ENCODE peak calls at places on chromosomes 5 and 9, in six cellular contexts. One of them, this sample, is unnamed.

GRCh38 chr9:99059074-99059894 is 45.6 kb upstream of the TGFBR1 start:
- DNase-seq in spleen: peak; percentile 83
- DNase-seq in transverse colon: peak; percentile 23
- DNase-seq in A549: no peak
- DNase-seq in HCT116: no peak
- DNase-seq in body of pancreas: no peak
- DNase-seq in this sample: peak; percentile 20

GRCh38 chr9:102101723-102102122 is 363.3 kb upstream of the GRIN3A start:
- DNase-seq in spleen: no peak
- DNase-seq in transverse colon: no peak
- DNase-seq in A549: no peak
- DNase-seq in HCT116: no peak
- DNase-seq in body of pancreas: no peak
- DNase-seq in this sample: no peak

GRCh38 chr9:134707731-134708671 is 66.4 kb downstream of the COL5A1 start:
- DNase-seq in spleen: no peak
- DNase-seq in transverse colon: no peak
- DNase-seq in A549: no peak
- DNase-seq in HCT116: no peak
- DNase-seq in body of pancreas: no peak
- DNase-seq in this sample: no peak

GRCh38 chr9:18632624-18633407 is 158.9 kb downstream of the ADAMTSL1 start:
- DNase-seq in spleen: no peak
- DNase-seq in transverse colon: no peak
- DNase-seq in A549: peak; percentile 25
- DNase-seq in HCT116: no peak
- DNase-seq in body of pancreas: no peak
- DNase-seq in this sample: no peak

GRCh38 chr5:180348316-180348715 is 4.8 kb downstream of the GFPT2 start:
- DNase-seq in spleen: no peak
- DNase-seq in transverse colon: no peak
- DNase-seq in A549: no peak
- DNase-seq in HCT116: no peak
- DNase-seq in body of pancreas: no peak
- DNase-seq in this sample: no peak

GRCh38 chr5:159105318-159106053 is 5.8 kb upstream of the EBF1 start:
- DNase-seq in spleen: peak; percentile 78
- DNase-seq in transverse colon: no peak
- DNase-seq in A549: no peak
- DNase-seq in HCT116: no peak
- DNase-seq in body of pancreas: no peak
- DNase-seq in this sample: no peak

GRCh38 chr9:94183240-94183999 is 75.7 kb upstream of the ZNF169 start:
- DNase-seq in spleen: no peak
- DNase-seq in transverse colon: no peak
- DNase-seq in A549: no peak
- DNase-seq in HCT116: no peak
- DNase-seq in body of pancreas: no peak
- DNase-seq in this sample: no peak

GRCh38 chr5:138186002-138186447 is 7.1 kb downstream of the KIF20A start:
- DNase-seq in spleen: no peak
- DNase-seq in transverse colon: no peak
- DNase-seq in A549: no peak
- DNase-seq in HCT116: no peak
- DNase-seq in body of pancreas: no peak
- DNase-seq in this sample: no peak

GRCh38 chr9:131587906-131588305 is 42.6 kb downstream of the PRRT1B start:
- DNase-seq in spleen: no peak
- DNase-seq in transverse colon: no peak
- DNase-seq in A549: no peak
- DNase-seq in HCT116: no peak
- DNase-seq in body of pancreas: no peak
- DNase-seq in this sample: no peak

GRCh38 chr5:178859625-178860521 is at the start of gene ZNF354B:
- DNase-seq in spleen: peak; percentile 96
- DNase-seq in transverse colon: peak; percentile 92
- DNase-seq in A549: peak; percentile 93
- DNase-seq in HCT116: peak; percentile 86
- DNase-seq in body of pancreas: peak; percentile 92
- DNase-seq in this sample: peak; percentile 83
- TF ChIP-seq POLR2A in spleen: no peak
- TF ChIP-seq POLR2A in transverse colon: peak; percentile 61
- TF ChIP-seq POLR2A in A549: peak; percentile 62
- TF ChIP-seq POLR2A in HCT116: no peak
- TF ChIP-seq POLR2A in body of pancreas: peak; percentile 76
- TF ChIP-seq POLR2A in this sample: peak; percentile 63

DNA sequence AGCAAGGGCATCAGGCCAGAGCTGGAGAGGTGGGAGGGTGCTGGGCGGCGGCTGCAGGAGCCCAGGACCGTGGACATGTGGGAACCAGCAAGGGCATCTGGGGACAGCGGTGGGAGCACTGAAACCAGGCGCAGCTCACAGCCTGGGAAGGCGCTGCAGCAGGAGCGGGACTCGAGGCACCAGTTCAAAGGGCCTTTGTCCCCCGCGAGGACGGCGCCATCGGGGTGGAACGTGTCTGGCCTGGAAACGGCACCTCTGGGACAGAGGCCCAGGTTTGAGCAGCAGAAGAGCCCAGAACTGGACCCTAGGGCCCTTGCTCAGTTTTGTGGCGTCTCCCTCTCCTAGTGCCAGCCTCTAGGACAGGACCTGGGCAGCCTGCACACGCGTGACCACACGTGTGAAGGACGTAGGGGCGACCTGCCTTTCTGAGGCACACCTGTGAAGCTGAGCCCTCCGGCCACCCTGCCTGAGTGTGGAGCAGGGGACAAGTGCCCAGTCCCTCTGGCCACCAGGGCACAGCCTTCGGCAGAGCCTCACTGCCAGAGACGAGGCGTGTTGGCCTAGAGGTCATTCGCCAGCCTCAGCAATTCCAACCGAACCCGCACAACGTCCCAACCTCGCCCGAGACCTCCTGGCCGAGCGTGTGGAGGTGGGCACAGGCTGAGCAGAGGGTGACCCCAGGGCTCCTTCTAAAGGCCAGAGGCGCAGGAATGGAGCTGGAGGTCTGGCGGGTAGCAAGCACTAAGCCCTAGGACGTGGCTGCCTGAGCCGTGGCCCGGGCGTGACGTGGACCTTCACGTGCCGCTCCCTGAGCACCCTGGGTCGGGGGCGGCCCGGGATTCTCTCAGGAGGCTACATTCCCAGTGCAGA is 2.2 kb upstream of the TMEM210 start:
- DNase-seq in spleen: no peak
- DNase-seq in transverse colon: no peak
- DNase-seq in A549: no peak
- DNase-seq in HCT116: no peak
- DNase-seq in body of pancreas: no peak
- DNase-seq in this sample: no peak
- TF ChIP-seq POLR2A in spleen: no peak
- TF ChIP-seq POLR2A in transverse colon: no peak
- TF ChIP-seq POLR2A in A549: no peak
- TF ChIP-seq POLR2A in HCT116: no peak
- TF ChIP-seq POLR2A in body of pancreas: no peak
- TF ChIP-seq POLR2A in this sample: no peak

DNA sequence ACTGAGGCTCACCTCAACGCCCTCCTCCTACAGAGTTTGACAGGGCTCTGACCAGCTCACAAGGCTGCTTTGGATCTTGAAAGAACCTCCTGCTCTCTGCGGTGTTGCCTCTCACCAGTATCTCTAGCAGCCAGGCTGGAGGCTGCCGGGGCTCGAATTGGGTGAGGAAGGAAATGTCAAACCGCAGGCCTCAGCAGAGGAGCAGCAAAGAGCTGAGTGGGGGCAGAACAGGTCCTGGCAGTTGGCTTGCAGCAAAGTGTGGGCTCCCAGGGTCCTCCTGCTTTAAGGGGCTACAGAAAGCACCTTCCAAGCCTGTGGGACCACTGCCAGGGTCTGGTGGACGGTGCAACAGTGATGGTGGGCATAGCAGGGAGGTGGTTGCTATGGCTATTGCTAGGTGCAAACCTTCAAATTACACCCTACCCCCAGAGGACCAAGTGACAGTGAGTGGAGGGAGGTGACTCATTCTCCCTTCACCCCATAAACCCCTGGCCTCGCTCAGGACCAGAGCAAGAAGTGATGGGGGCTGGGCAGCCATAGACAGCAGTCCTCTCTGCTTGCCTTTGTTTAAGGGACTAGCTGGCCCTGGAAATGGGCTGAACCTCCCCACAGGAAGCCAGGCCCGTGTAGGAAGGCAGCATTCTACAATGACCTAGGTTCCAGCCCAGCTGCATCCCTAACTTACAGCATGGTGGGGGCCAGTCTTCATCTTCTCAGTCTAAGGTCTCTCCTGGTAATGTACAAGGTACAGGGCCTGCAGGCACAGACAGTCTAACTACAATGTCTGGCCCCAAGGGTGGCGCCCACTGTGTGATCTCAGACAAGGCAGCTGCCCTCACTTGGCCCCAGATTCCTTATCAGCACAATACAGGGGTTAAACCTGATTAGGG is 18.7 kb downstream of the LCP2 start:
- DNase-seq in spleen: peak; percentile 95
- DNase-seq in transverse colon: peak; percentile 70
- DNase-seq in A549: no peak
- DNase-seq in HCT116: no peak
- DNase-seq in body of pancreas: no peak
- DNase-seq in this sample: peak; percentile 88
- TF ChIP-seq POLR2A in spleen: no peak
- TF ChIP-seq POLR2A in transverse colon: no peak
- TF ChIP-seq POLR2A in A549: no peak
- TF ChIP-seq POLR2A in HCT116: no peak
- TF ChIP-seq POLR2A in body of pancreas: no peak
- TF ChIP-seq POLR2A in this sample: peak; percentile 43

GRCh38 chr9:136421791-136422190 is 11.3 kb downstream of the PMPCA start:
- DNase-seq in spleen: no peak
- DNase-seq in transverse colon: no peak
- DNase-seq in A549: no peak
- DNase-seq in HCT116: no peak
- DNase-seq in body of pancreas: no peak
- DNase-seq in this sample: no peak
- TF ChIP-seq POLR2A in spleen: no peak
- TF ChIP-seq POLR2A in transverse colon: no peak
- TF ChIP-seq POLR2A in A549: no peak
- TF ChIP-seq POLR2A in HCT116: no peak
- TF ChIP-seq POLR2A in body of pancreas: no peak
- TF ChIP-seq POLR2A in this sample: no peak

GRCh38 chr9:128687453-128687852 is 1.6 kb upstream of the SET start:
- DNase-seq in spleen: peak; percentile 14
- DNase-seq in transverse colon: no peak
- DNase-seq in A549: no peak
- DNase-seq in HCT116: no peak
- DNase-seq in body of pancreas: no peak
- DNase-seq in this sample: no peak

GRCh38 chr9:128689293-128689770 is 310 bp downstream of the SET start:
- DNase-seq in spleen: no peak
- DNase-seq in transverse colon: no peak
- DNase-seq in A549: peak; percentile 70
- DNase-seq in HCT116: no peak
- DNase-seq in body of pancreas: peak; percentile 61
- DNase-seq in this sample: peak; percentile 81

GRCh38 chr9:128690684-128691034 is 1.6 kb downstream of the SET start:
- DNase-seq in spleen: no peak
- DNase-seq in transverse colon: no peak
- DNase-seq in A549: no peak
- DNase-seq in HCT116: no peak
- DNase-seq in body of pancreas: no peak
- DNase-seq in this sample: no peak

GRCh38 chr9:128688501-128689292 is at the start of gene SET:
- DNase-seq in spleen: peak; percentile 99
- DNase-seq in transverse colon: peak; percentile 96
- DNase-seq in A549: peak; percentile 94
- DNase-seq in HCT116: peak; percentile 77
- DNase-seq in body of pancreas: peak; percentile 96
- DNase-seq in this sample: peak; percentile 98

GRCh38 chr9:128689820-128690683 is 1.0 kb downstream of the SET start:
- DNase-seq in spleen: peak; percentile 89
- DNase-seq in transverse colon: peak; percentile 46
- DNase-seq in A549: peak; percentile 70
- DNase-seq in HCT116: no peak
- DNase-seq in body of pancreas: peak; percentile 57
- DNase-seq in this sample: peak; percentile 70
- TF ChIP-seq POLR2A in spleen: no peak
- TF ChIP-seq POLR2A in transverse colon: no peak
- TF ChIP-seq POLR2A in A549: no peak
- TF ChIP-seq POLR2A in HCT116: no peak
- TF ChIP-seq POLR2A in body of pancreas: no peak
- TF ChIP-seq POLR2A in this sample: no peak

GRCh38 chr5:75716715-75717081 is 539 bp downstream of the POC5 start:
- DNase-seq in spleen: peak; percentile 81
- DNase-seq in transverse colon: no peak
- DNase-seq in A549: no peak
- DNase-seq in HCT116: no peak
- DNase-seq in body of pancreas: no peak
- DNase-seq in this sample: peak; percentile 61

GRCh38 chr5:75720882-75721281 is 3.6 kb upstream of the POC5 start:
- DNase-seq in spleen: no peak
- DNase-seq in transverse colon: no peak
- DNase-seq in A549: no peak
- DNase-seq in HCT116: no peak
- DNase-seq in body of pancreas: no peak
- DNase-seq in this sample: no peak

GRCh38 chr5:75721573-75721972 is 4.3 kb upstream of the POC5 start:
- DNase-seq in spleen: no peak
- DNase-seq in transverse colon: no peak
- DNase-seq in A549: no peak
- DNase-seq in HCT116: no peak
- DNase-seq in body of pancreas: no peak
- DNase-seq in this sample: no peak

GRCh38 chr5:75712091-75712490 is 5.1 kb downstream of the POC5 start:
- DNase-seq in spleen: no peak
- DNase-seq in transverse colon: no peak
- DNase-seq in A549: no peak
- DNase-seq in HCT116: no peak
- DNase-seq in body of pancreas: no peak
- DNase-seq in this sample: peak; percentile 60

GRCh38 chr5:75717082-75717922 is at the start of gene POC5:
- DNase-seq in spleen: peak; percentile 98
- DNase-seq in transverse colon: peak; percentile 99
- DNase-seq in A549: peak; percentile 98
- DNase-seq in HCT116: peak; percentile 96
- DNase-seq in body of pancreas: peak; percentile 99
- DNase-seq in this sample: peak; percentile 97
- TF ChIP-seq POLR2A in spleen: no peak
- TF ChIP-seq POLR2A in transverse colon: peak; percentile 74
- TF ChIP-seq POLR2A in A549: peak; percentile 85
- TF ChIP-seq POLR2A in HCT116: peak; percentile 90
- TF ChIP-seq POLR2A in body of pancreas: peak; percentile 89
- TF ChIP-seq POLR2A in this sample: peak; percentile 93

GRCh38 chr5:126948453-126948852 is 81.9 kb downstream of the MARCHF3 start:
- DNase-seq in spleen: no peak
- DNase-seq in transverse colon: no peak
- DNase-seq in A549: no peak
- DNase-seq in HCT116: no peak
- DNase-seq in body of pancreas: no peak
- DNase-seq in this sample: no peak
- TF ChIP-seq POLR2A in spleen: no peak
- TF ChIP-seq POLR2A in transverse colon: no peak
- TF ChIP-seq POLR2A in A549: no peak
- TF ChIP-seq POLR2A in HCT116: no peak
- TF ChIP-seq POLR2A in body of pancreas: no peak
- TF ChIP-seq POLR2A in this sample: no peak

This sample was measured in erythroblast.